ENCODE peak calls at places on chromosomes 3 and 15, in four cellular contexts. F, V, H and M are unnamed samples.

GRCh38 chr15:77295446-77295845 is 124.5 kb downstream of the PEAK1 start:
- DNase-seq in F (no peak), V (no peak), H (no peak), M (no peak)

GRCh38 chr15:32113224-32113623 is 82.9 kb downstream of the CHRNA7 start:
- DNase-seq in F (no peak), V (no peak), H (no peak), M (no peak)

GRCh38 chr3:186108106-186108940 is 566 bp downstream of the ETV5 start:
- DNase-seq in F (peak), V (peak), H (peak), M (peak)

GRCh38 chr3:51702156-51702555 is 4.7 kb upstream of the GRM2 start:
- DNase-seq in F (no peak), V (no peak), H (no peak), M (no peak)

GRCh38 chr15:85767785-85768529 is 26.8 kb downstream of the KLHL25 start:
- DNase-seq in F (no peak), V (no peak), H (no peak), M (no peak)

GRCh38 chr3:123404391-123404790 is 44.5 kb downstream of the ADCY5 start:
- DNase-seq in F (no peak), V (no peak), H (no peak), M (no peak)

GRCh38 chr3:9779197-9779596 is 9.4 kb upstream of the CAMK1 start:
- DNase-seq in F (no peak), V (no peak), H (no peak), M (no peak)

GRCh38 chr3:55519016-55519415 is 31.9 kb upstream of the WNT5A start:
- DNase-seq in F (no peak), V (no peak), H (no peak), M (no peak)

GRCh38 chr3:86147119-86147518 is 843.8 kb downstream of the VGLL3 start:
- DNase-seq in F (no peak), V (no peak), H (no peak), M (no peak)

GRCh38 chr15:82081904-82082810 is 36.3 kb upstream of the MEX3B start:
- DNase-seq in F (no peak), V (no peak), H (no peak), M (no peak)

GRCh38 chr15:25089577-25089976 is 134.8 kb downstream of the SNRPN start:
- DNase-seq in F (no peak), V (no peak), H (no peak), M (peak)

GRCh38 chr3:32453346-32453745 is 49.3 kb downstream of the CMTM6 start:
- DNase-seq in F (no peak), V (no peak), H (no peak), M (no peak)

GRCh38 chr15:85725019-85725418 is 69.7 kb downstream of the KLHL25 start:
- DNase-seq in F (no peak), V (no peak), H (no peak), M (no peak)

GRCh38 chr15:76951161-76951714 is 19.7 kb downstream of the RCN2 start:
- DNase-seq in F (no peak), V (no peak), H (no peak), M (no peak)

GRCh38 chr3:164364111-164364510 is 714.2 kb downstream of the SI start:
- DNase-seq in F (peak), V (no peak), H (no peak), M (no peak)

GRCh38 chr3:65837604-65838003 is 201.1 kb downstream of the MAGI1 start:
- DNase-seq in F (no peak), V (no peak), H (no peak), M (no peak)